ENCODE peak calls at places on chromosomes 16 and 17, in six cellular contexts. D is tibial nerve, W is AG04450, Y is sigmoid colon, X is cardiac fibroblast, F is uterus. N is an unnamed sample.

GRCh38 chr17:50926523-50926922 is 60.4 kb upstream of the TOB1 start:
- DNase-seq in D (no peak), W (no peak), Y (no peak), X (no peak), F (no peak), N (no peak)

GRCh38 chr17:15931394-15931793 is 13.5 kb upstream of the ADORA2B start:
- DNase-seq in D (no peak), W (no peak), Y (no peak), X (no peak), F (no peak), N (no peak)

GRCh38 chr17:45149669-45150603 is 1.7 kb downstream of the HEXIM1 start:
- DNase-seq in D (peak; percentile 71), W (no peak), Y (peak; percentile 90), X (peak; percentile 73), F (peak; percentile 80), N (peak; percentile 70)

GRCh38 chr17:43094129-43094834 is 30.9 kb downstream of the BRCA1 start:
- DNase-seq in D (no peak), W (no peak), Y (no peak), X (peak; percentile 50), F (no peak), N (peak; percentile 8)

GRCh38 chr17:77892469-77893143 is 65.9 kb upstream of the TNRC6C start:
- DNase-seq in D (no peak), W (no peak), Y (peak; percentile 56), X (no peak), F (no peak), N (no peak)

GRCh38 chr17:69581061-69581955 is 166.8 kb downstream of the MAP2K6 start:
- DNase-seq in D (no peak), W (no peak), Y (no peak), X (no peak), F (no peak), N (peak; percentile 27)

GRCh38 chr17:74429604-74430384 is 2.1 kb upstream of the GPRC5C start:
- DNase-seq in D (no peak), W (no peak), Y (no peak), X (no peak), F (no peak), N (no peak)

GRCh38 chr17:82668631-82669099 is 20.4 kb upstream of the WDR45B start:
- DNase-seq in D (no peak), W (peak; percentile 18), Y (peak; percentile 80), X (no peak), F (no peak), N (peak; percentile 75)

GRCh38 chr17:70535986-70536385 is 366.7 kb downstream of the KCNJ2 start:
- DNase-seq in D (no peak), W (no peak), Y (no peak), X (peak; percentile 7), F (no peak), N (no peak)

DNA sequence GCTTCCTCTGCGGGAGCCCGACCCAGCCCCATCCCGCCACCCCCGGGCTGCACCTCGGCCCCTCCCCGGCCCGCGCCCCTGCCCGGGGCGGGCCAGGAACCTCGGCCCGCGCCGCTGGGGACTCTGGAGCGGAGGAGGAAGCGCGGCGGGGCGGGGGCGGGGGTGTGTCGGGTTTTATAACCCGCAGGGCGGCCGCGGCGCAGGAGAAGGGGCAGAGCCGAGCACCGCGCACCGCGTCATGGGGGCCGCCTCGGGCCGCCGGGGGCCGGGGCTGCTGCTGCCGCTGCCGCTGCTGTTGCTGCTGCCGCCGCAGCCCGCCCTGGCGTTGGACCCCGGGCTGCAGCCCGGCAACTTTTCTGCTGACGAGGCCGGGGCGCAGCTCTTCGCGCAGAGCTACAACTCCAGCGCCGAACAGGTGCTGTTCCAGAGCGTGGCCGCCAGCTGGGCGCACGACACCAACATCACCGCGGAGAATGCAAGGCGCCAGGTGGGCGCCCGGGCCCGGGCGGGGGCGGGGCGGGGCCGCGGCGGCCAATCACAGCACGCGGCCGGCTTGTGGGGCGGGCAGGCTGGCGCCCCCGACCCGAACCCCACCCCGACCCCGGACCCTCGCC is at the start of gene ACE:
- DNase-seq in D (no peak), W (no peak), Y (no peak), X (no peak), F (no peak), N (peak; percentile 13)
- TF ChIP-seq CTCF in D (no peak), W (no peak), Y (no peak), X (no peak), F (no peak), N (no peak)

GRCh38 chr16:86732621-86733297 is 154.4 kb downstream of the FOXL1 start:
- DNase-seq in D (no peak), W (no peak), Y (peak; percentile 47), X (no peak), F (no peak), N (peak; percentile 4)
- TF ChIP-seq CTCF in D (no peak), W (no peak), Y (no peak), X (no peak), F (no peak), N (no peak)

DNA sequence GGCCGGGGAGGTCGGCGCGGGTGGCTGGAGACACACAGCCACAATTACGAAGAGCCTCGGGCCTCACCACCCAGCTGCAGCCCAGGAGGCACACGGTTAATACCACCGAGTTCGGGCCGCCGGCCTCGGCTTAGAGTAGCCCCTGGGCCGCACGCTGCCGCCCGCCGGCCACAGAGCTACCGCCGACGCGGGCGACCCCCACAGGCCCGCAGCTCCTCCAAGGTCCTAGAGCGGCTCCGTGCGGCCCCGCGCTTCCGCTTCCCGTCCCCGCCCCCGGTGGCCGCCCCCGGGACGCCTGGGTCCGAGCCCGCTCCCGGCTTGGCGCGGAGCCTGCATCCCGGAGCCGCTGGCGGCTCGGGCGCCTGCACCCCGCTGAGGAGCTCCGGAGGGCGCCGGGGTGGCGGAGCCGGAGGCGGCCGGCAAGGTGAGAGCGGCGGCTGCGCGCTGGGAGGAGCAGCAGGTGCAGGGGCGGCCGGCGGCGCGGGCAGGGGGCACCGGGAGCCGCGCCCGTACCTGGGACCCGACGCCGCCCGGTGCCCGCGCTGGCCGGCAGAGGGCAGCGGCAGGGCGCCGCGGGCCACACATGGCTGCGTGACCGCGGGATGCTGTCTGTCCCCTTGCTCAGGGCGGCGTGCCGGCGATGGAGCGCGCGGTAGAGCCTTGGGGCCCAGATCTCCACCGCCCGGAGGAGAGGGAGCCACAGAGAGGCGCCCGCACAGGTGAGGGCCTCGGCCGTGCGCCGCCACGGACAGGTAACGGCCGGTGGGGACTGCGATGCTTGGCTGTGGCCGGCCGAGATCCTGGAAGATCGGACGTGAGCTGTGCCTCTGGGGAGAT is at the start of gene ZNF48:
- DNase-seq in D (peak; percentile 59), W (peak; percentile 63), Y (peak; percentile 94), X (peak; percentile 81), F (peak; percentile 82), N (peak; percentile 88)
- TF ChIP-seq CTCF in D (peak; percentile 37), W (peak; percentile 11), Y (peak; percentile 23), X (no peak), F (no peak), N (no peak)

DNA sequence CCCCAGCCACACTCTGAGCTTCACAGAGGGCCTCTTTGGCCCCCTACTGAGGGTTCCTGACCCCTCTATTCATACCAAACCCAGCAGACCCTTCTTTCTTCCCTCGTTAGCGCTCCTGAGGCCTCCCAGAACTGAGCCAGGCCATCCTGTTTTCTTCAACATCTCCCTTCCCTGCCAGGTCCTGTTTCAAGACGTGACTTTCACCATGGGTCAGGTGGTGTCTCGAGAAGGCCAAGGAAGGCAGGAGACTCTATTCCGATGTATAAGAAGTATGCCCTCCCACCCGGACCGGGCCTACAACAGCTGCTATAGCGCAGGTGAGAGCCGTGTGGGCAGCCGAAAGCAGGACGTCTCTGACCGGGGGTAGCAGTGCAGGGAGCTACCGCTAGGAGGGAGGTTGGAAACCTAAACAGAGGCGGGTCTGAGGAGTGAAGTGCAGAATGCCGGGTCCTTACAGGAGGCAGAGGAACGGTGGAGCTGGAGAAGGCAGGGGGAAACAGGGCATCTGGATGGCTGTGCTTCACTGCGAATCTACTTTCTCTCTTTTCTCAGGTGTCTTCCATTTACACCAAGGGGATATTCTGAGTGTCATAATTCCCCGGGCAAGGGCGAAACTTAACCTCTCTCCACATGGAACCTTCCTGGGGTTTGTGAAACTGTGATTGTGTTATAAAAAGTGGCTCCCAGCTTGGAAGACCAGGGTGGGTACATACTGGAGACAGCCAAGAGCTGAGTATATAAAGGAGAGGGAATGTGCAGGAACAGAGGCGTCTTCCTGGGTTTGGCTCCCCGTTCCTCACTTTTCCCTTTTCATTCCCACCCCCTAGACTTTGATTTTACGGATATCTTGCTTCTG is 1.3 kb upstream of the SENP3 start:
- DNase-seq in D (peak; percentile 46), W (no peak), Y (peak; percentile 86), X (peak; percentile 65), F (peak; percentile 67), N (peak; percentile 45)
- TF ChIP-seq CTCF in D (no peak), W (peak; percentile 70), Y (peak; percentile 43), X (peak; percentile 86), F (no peak), N (peak; percentile 70)

DNA sequence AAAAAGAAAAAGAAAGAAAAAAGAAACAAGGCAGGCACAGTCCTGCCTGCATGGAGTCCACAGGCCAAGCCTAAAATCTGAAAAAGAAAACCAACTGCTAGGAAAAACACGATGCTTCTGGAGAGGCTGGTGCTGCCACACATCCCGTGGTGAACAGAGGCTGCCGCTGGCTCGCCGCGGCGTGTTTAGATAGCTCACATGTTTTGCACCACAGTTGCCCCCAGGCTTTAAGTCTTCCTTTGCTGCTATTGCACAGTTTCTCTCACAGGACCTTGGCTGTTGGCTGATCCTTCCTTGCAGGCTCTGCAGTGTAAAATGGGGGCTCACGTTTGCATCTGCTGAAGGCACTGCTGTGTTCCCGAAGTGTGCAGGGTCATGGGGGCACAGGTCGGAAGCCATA is 8.6 kb downstream of the SLC6A4 start:
- DNase-seq in D (no peak), W (no peak), Y (no peak), X (no peak), F (no peak), N (no peak)
- TF ChIP-seq CTCF in D (no peak), W (no peak), Y (no peak), X (no peak), F (no peak), N (no peak)

GRCh38 chr17:81021531-81022370 is 13.2 kb upstream of the BAIAP2 start:
- DNase-seq in D (no peak), W (no peak), Y (no peak), X (no peak), F (no peak), N (no peak)
- TF ChIP-seq CTCF in D (no peak), W (no peak), Y (no peak), X (no peak), F (no peak), N (no peak)

N was measured in fibroblast of villous mesenchyme.